ENCODE peak calls at places on chromosome X, in six cellular contexts. S is dermis blood vessel endothelial cell; G is effector memory CD8-positive, alpha-beta T cell; B is neuronal stem cell; Y is amniotic stem cell; W is posterior cingulate gyrus. Z is an unnamed sample.

GRCh38 chrX:94400488-94400887 is 726.5 kb downstream of the FAM133A start:
- DNase-seq in W (no peak), G (no peak), Y (no peak), S (no peak), B (no peak), Z (no peak)

GRCh38 chrX:46770817-46771163 is 11.9 kb upstream of the SLC9A7 start:
- DNase-seq in S (peak; percentile 13), G (no peak), B (no peak), W (no peak), Y (peak; percentile 20), Z (peak; percentile 52)

GRCh38 chrX:66074920-66075879 is 35.3 kb upstream of the VSIG4 start:
- DNase-seq in G (peak; percentile 6), B (no peak), Y (no peak), S (no peak), W (peak; percentile 37), Z (no peak)

GRCh38 chrX:74422576-74423288 is 1.4 kb downstream of the SLC16A2 start:
- DNase-seq in S (peak; percentile 13), W (peak; percentile 29), Y (no peak), B (peak; percentile 42), G (no peak), Z (peak; percentile 27)

GRCh38 chrX:102599950-102600579 is 750 bp downstream of the ARMCX5 start:
- DNase-seq in G (no peak), B (no peak), W (no peak), Y (no peak), S (peak; percentile 45), Z (no peak)

GRCh38 chrX:40237745-40238178 is 140.0 kb upstream of the BCOR start:
- DNase-seq in S (no peak), B (no peak), G (no peak), Y (no peak), W (no peak), Z (no peak)

GRCh38 chrX:135477576-135477975 is 42.9 kb upstream of the INTS6L start:
- DNase-seq in S (peak; percentile 90), W (peak; percentile 35), G (peak; percentile 12), B (peak; percentile 38), Y (no peak), Z (peak; percentile 15)

GRCh38 chrX:34557733-34558132 is 99.4 kb downstream of the TMEM47 start:
- DNase-seq in Y (no peak), G (no peak), B (no peak), S (no peak), W (no peak), Z (no peak)

GRCh38 chrX:139058831-139059495 is 347.4 kb upstream of the FGF13 start:
- DNase-seq in Y (no peak), B (no peak), S (peak; percentile 2), W (no peak), G (no peak), Z (no peak)

GRCh38 chrX:71536285-71536684 is 3.4 kb downstream of the OGT start:
- DNase-seq in G (no peak), Y (no peak), B (no peak), S (peak; percentile 4), W (no peak), Z (no peak)

GRCh38 chrX:51759055-51759454 is 15.8 kb downstream of the GSPT2 start:
- DNase-seq in Y (no peak), G (no peak), W (no peak), S (no peak), B (no peak), Z (no peak)

GRCh38 chrX:119118780-119119395 is 8.7 kb downstream of the KIAA1210 start:
- DNase-seq in B (peak; percentile 31), S (peak; percentile 70), W (peak; percentile 49), Y (peak; percentile 12), G (peak; percentile 36), Z (peak; percentile 7)

GRCh38 chrX:30680618-30681017 is 27.4 kb downstream of the GK start:
- DNase-seq in W (no peak), G (no peak), S (no peak), B (no peak), Y (no peak), Z (no peak)

GRCh38 chrX:152575331-152575730 is 62.4 kb upstream of the GABRQ start:
- DNase-seq in B (no peak), Y (no peak), S (no peak), W (no peak), G (no peak), Z (no peak)